ENCODE peak calls at places on chromosomes 13 and 19, in eight cellular contexts. J, C, A, S, L, R, M and K are unnamed samples.

GRCh38 chr13:99721606-99722384 is 220.5 kb downstream of the TM9SF2 start:
- DNase-seq in M (no peak), L (peak), C (no peak), R (no peak), J (no peak), S (no peak), A (peak), K (no peak)

GRCh38 chr13:106432636-106433035 is 102.8 kb downstream of the EFNB2 start:
- DNase-seq in M (peak), R (no peak), A (no peak), J (peak), C (no peak), S (no peak), L (no peak), K (no peak)

GRCh38 chr13:44768233-44768632 is 192.1 kb upstream of the TSC22D1 start:
- DNase-seq in R (no peak), M (no peak), L (no peak), A (no peak), S (no peak), J (no peak), C (no peak), K (no peak)

GRCh38 chr13:50006426-50007135 is 8.7 kb upstream of the KCNRG start:
- DNase-seq in J (peak), R (no peak), M (no peak), S (no peak), L (no peak), A (no peak), C (no peak), K (no peak)

GRCh38 chr13:114140131-114140908 is 7.9 kb upstream of the RASA3 start:
- DNase-seq in M (no peak), J (no peak), R (no peak), L (no peak), S (no peak), A (no peak), C (peak), K (no peak)

GRCh38 chr19:30387311-30388115 is 15.3 kb downstream of the ZNF536 start:
- DNase-seq in R (no peak), S (no peak), L (no peak), M (no peak), A (no peak), C (no peak), J (no peak), K (peak)

GRCh38 chr13:42991892-42992584 is at the start of gene EPSTI1:
- DNase-seq in A (peak), M (peak), S (no peak), J (peak), L (peak), C (peak), R (peak), K (peak)

GRCh38 chr19:5594521-5594950 is 26.8 kb upstream of the TINCR start:
- DNase-seq in C (no peak), L (no peak), R (no peak), A (no peak), M (no peak), S (no peak), J (no peak), K (no peak)

GRCh38 chr13:96020155-96020575 is 33.0 kb downstream of the UGGT2 start:
- DNase-seq in L (peak), A (peak), R (no peak), J (peak), C (no peak), M (peak), S (peak), K (no peak)

GRCh38 chr13:92549275-92549674 is 677.3 kb upstream of the GPC6 start:
- DNase-seq in S (no peak), M (no peak), C (no peak), L (no peak), R (no peak), J (no peak), A (no peak), K (no peak)

GRCh38 chr13:96397807-96398206 is 307.9 kb downstream of the HS6ST3 start:
- DNase-seq in R (no peak), A (no peak), J (no peak), C (no peak), M (no peak), S (no peak), L (no peak), K (no peak)

GRCh38 chr19:39599116-39599515 is 3.2 kb upstream of the LGALS13 start:
- DNase-seq in C (no peak), A (peak), R (peak), J (peak), L (peak), M (peak), S (no peak), K (no peak)

GRCh38 chr13:109276261-109276660 is 510.1 kb downstream of the IRS2 start:
- DNase-seq in J (no peak), L (no peak), S (no peak), A (no peak), M (no peak), R (no peak), C (no peak), K (no peak)

GRCh38 chr13:106104281-106104901 is 431.1 kb downstream of the EFNB2 start:
- DNase-seq in J (peak), A (peak), L (peak), S (no peak), R (no peak), C (no peak), M (peak), K (no peak)

GRCh38 chr19:38990949-38991697 is 15.6 kb upstream of the FBXO17 start:
- DNase-seq in L (peak), S (no peak), M (peak), C (no peak), J (no peak), A (no peak), R (no peak), K (no peak)

GRCh38 chr13:33349996-33350826 is 64.7 kb upstream of the STARD13 start:
- DNase-seq in R (peak), A (no peak), J (peak), S (no peak), L (peak), M (peak), C (peak), K (peak)

GRCh38 chr13:34207334-34207733 is 389.4 kb downstream of the RFC3 start:
- DNase-seq in R (no peak), J (peak), C (no peak), M (no peak), L (peak), A (no peak), S (no peak), K (no peak)

GRCh38 chr19:33486936-33487793 is 34.4 kb downstream of the PEPD start:
- DNase-seq in C (peak), L (no peak), S (no peak), A (no peak), M (no peak), R (no peak), J (no peak), K (no peak)

GRCh38 chr13:31982124-31982523 is 49.5 kb upstream of the FRY start:
- DNase-seq in A (no peak), L (no peak), R (no peak), C (no peak), M (no peak), J (peak), S (no peak), K (no peak)

GRCh38 chr13:25659091-25659502 is 287.3 kb downstream of the ATP8A2 start:
- DNase-seq in S (no peak), A (no peak), J (no peak), C (no peak), M (no peak), R (no peak), L (no peak), K (no peak)

GRCh38 chr19:32070101-32070500 is 275.3 kb upstream of the ZNF507 start:
- DNase-seq in A (no peak), C (no peak), L (no peak), S (no peak), J (no peak), M (no peak), R (no peak), K (no peak)

GRCh38 chr19:47719047-47719885 is 6.0 kb downstream of the EHD2 start:
- DNase-seq in J (peak), R (no peak), L (peak), M (no peak), S (no peak), A (no peak), C (peak), K (peak)

GRCh38 chr19:50510121-50510670 is 795 bp downstream of the JOSD2 start:
- DNase-seq in L (no peak), A (no peak), J (peak), M (no peak), S (no peak), R (no peak), C (peak), K (no peak)

GRCh38 chr13:113958373-113958772 is 15.5 kb downstream of the C13orf46 start:
- DNase-seq in A (no peak), M (no peak), C (peak), L (no peak), R (no peak), J (no peak), S (no peak), K (no peak)

GRCh38 chr19:35977446-35978222 is 17.4 kb upstream of the SDHAF1 start:
- DNase-seq in M (no peak), J (no peak), S (no peak), A (peak), C (peak), L (no peak), R (no peak), K (no peak)

GRCh38 chr19:14091885-14092462 is 1.4 kb upstream of the SAMD1 start:
- DNase-seq in L (no peak), R (no peak), M (no peak), S (no peak), C (no peak), J (no peak), A (no peak), K (no peak)

GRCh38 chr19:46691104-46691503 is 25.8 kb downstream of the PRKD2 start:
- DNase-seq in M (no peak), A (no peak), S (no peak), J (no peak), R (no peak), C (no peak), L (no peak), K (no peak)

GRCh38 chr13:38398810-38399493 is 49.3 kb downstream of the UFM1 start:
- DNase-seq in J (peak), C (no peak), M (no peak), A (peak), L (no peak), R (no peak), S (no peak), K (no peak)

GRCh38 chr19:18964121-18964520 is 23.1 kb upstream of the HOMER3 start:
- DNase-seq in J (no peak), A (no peak), S (no peak), L (no peak), C (no peak), M (no peak), R (no peak), K (no peak)

GRCh38 chr19:3857449-3858003 is 11.3 kb downstream of the ZFR2 start:
- DNase-seq in M (no peak), L (no peak), S (no peak), C (no peak), J (no peak), R (no peak), A (no peak), K (no peak)

GRCh38 chr19:48283908-48284307 is 14.0 kb downstream of the ZNF114 start:
- DNase-seq in R (no peak), S (no peak), J (peak), C (no peak), L (no peak), M (no peak), A (no peak), K (no peak)